ENCODE peak calls at places on chromosomes 4 and X, in four cellular contexts. S is EH; T is naive thymus-derived CD4-positive, alpha-beta T cell; P is stimulated activated CD8-positive, alpha-beta memory T cell treated with anti-CD3 and anti-CD28 coated beads, Interleukin-12 subunit alpha, Interleukin-12 subunit beta, amount 100 ng/mL, for 4 hours. K is an unnamed sample.
A peak's percentile ranks its signal among the peaks of the same experiment; 100 is the strongest.

GRCh38 chrX:1210844-1211243 is 1.6 kb downstream of the CRLF2 start:
- DNase-seq in T (no peak), P (no peak), S (no peak), K (no peak)

GRCh38 chr4:81723927-81724587 is 252.3 kb upstream of the RASGEF1B start:
- DNase-seq in P (no peak), T (no peak), S (no peak), K (no peak)

GRCh38 chr4:142126890-142127497 is 490.6 kb downstream of the IL15 start:
- DNase-seq in S (peak; percentile 76), T (peak; percentile 60), P (no peak), K (peak; percentile 46)

GRCh38 chrX:68396953-68397352 is 36.3 kb downstream of the OPHN1 start:
- DNase-seq in T (no peak), S (peak; percentile 36), P (no peak), K (no peak)

GRCh38 chr4:123304151-123305021 is 92.2 kb upstream of the SPRY1 start:
- DNase-seq in P (no peak), S (no peak), T (no peak), K (no peak)

GRCh38 chr4:52861171-52861873 is 795 bp upstream of the RASL11B start:
- DNase-seq in T (no peak), P (no peak), S (no peak), K (no peak)

GRCh38 chr4:1206299-1207156 is 34.1 kb upstream of the SPON2 start:
- DNase-seq in P (no peak), S (no peak), T (no peak), K (no peak)

GRCh38 chr4:128517096-128517738 is 229.6 kb upstream of the PGRMC2 start:
- DNase-seq in P (no peak), T (no peak), S (peak; percentile 62), K (no peak)

GRCh38 chrX:12819231-12819630 is 28.0 kb downstream of the PRPS2 start:
- DNase-seq in S (peak; percentile 3), T (no peak), P (no peak), K (peak; percentile 7)

GRCh38 chrX:74784629-74785028 is 140.6 kb downstream of the NEXMIF start:
- DNase-seq in T (no peak), P (no peak), S (no peak), K (no peak)

GRCh38 chrX:30248854-30249253 is 1.9 kb downstream of the MAGEB1 start:
- DNase-seq in S (no peak), P (no peak), T (no peak), K (no peak)

GRCh38 chrX:360496-361150 is 26.1 kb downstream of the PPP2R3B start:
- DNase-seq in S (no peak), T (no peak), P (no peak), K (no peak)

GRCh38 chrX:71870337-71871098 is 40.1 kb upstream of the NHSL2 start:
- DNase-seq in S (peak; percentile 0), T (no peak), P (no peak), K (no peak)

K was measured in PC-9.